ENCODE peak calls at places on chromosomes 13 and 19, in eight cellular contexts. U is AG04449; I is mesendoderm; Q is heart right ventricle; E is aorta; F is tibial nerve; A is effector memory CD4-positive, alpha-beta T cell; W is cardiac fibroblast. O is an unnamed sample.

GRCh38 chr13:112768795-112769411 is 79.1 kb downstream of the ATP11A start:
- DNase-seq in U (no peak), I (no peak), Q (peak), E (peak), F (no peak), A (peak), W (no peak), O (peak)

GRCh38 chr19:12126707-12127106 is 13.4 kb downstream of the ZNF20 start:
- DNase-seq in U (no peak), I (no peak), Q (no peak), E (no peak), F (no peak), A (no peak), W (peak), O (no peak)

GRCh38 chr13:95603887-95604533 is 40.5 kb downstream of the DZIP1 start:
- DNase-seq in U (no peak), I (no peak), Q (peak), E (no peak), F (no peak), A (no peak), W (peak), O (no peak)

GRCh38 chr13:67554746-67555452 is 324.8 kb upstream of the PCDH9 start:
- DNase-seq in U (no peak), I (no peak), Q (no peak), E (no peak), F (no peak), A (no peak), W (no peak), O (no peak)

GRCh38 chr13:71517004-71517403 is 350.0 kb downstream of the DACH1 start:
- DNase-seq in U (no peak), I (no peak), Q (no peak), E (no peak), F (no peak), A (no peak), W (no peak), O (no peak)

GRCh38 chr13:30796833-30797601 is 61.7 kb downstream of the ALOX5AP start:
- DNase-seq in U (no peak), I (peak), Q (no peak), E (no peak), F (no peak), A (no peak), W (peak), O (no peak)

GRCh38 chr19:54937926-54938325 is 9.4 kb downstream of the NLRP7 start:
- DNase-seq in U (no peak), I (no peak), Q (no peak), E (no peak), F (no peak), A (no peak), W (no peak), O (no peak)

GRCh38 chr13:65347420-65348030 is 1882.6 kb downstream of the PCDH9 start:
- DNase-seq in U (no peak), I (no peak), Q (no peak), E (no peak), F (no peak), A (no peak), W (no peak), O (no peak)

GRCh38 chr13:97116754-97117153 is 105.4 kb upstream of the MBNL2 start:
- DNase-seq in U (no peak), I (peak), Q (no peak), E (no peak), F (no peak), A (no peak), W (peak), O (no peak)

GRCh38 chr19:45889210-45889885 is 3.4 kb upstream of the IRF2BP1 start:
- DNase-seq in U (no peak), I (no peak), Q (no peak), E (no peak), F (no peak), A (no peak), W (no peak), O (no peak)

GRCh38 chr19:7618771-7619510 is 10.4 kb downstream of the XAB2 start:
- DNase-seq in U (no peak), I (no peak), Q (no peak), E (no peak), F (no peak), A (no peak), W (no peak), O (peak)

GRCh38 chr19:33552928-33553279 is 31.3 kb upstream of the PEPD start:
- DNase-seq in U (no peak), I (no peak), Q (no peak), E (peak), F (no peak), A (no peak), W (no peak), O (no peak)

GRCh38 chr19:45439569-45440258 is 16.0 kb upstream of the ERCC1 start:
- DNase-seq in U (no peak), I (peak), Q (peak), E (peak), F (peak), A (peak), W (peak), O (peak)

GRCh38 chr13:33328691-33329090 is 43.1 kb upstream of the STARD13 start:
- DNase-seq in U (no peak), I (peak), Q (no peak), E (no peak), F (no peak), A (no peak), W (peak), O (no peak)

GRCh38 chr13:20826810-20827560 is 53.2 kb upstream of the EEF1AKMT1 start:
- DNase-seq in U (no peak), I (peak), Q (no peak), E (no peak), F (no peak), A (no peak), W (no peak), O (no peak)

GRCh38 chr19:48997972-48998371 is 4.3 kb downstream of the RUVBL2 start:
- DNase-seq in U (no peak), I (peak), Q (no peak), E (no peak), F (no peak), A (no peak), W (peak), O (no peak)

GRCh38 chr13:108495686-108496363 is 133.6 kb upstream of the MYO16 start:
- DNase-seq in U (no peak), I (peak), Q (no peak), E (peak), F (no peak), A (peak), W (no peak), O (peak)

GRCh38 chr19:58395220-58395978 is at the start of gene RNF225:
- DNase-seq in U (no peak), I (peak), Q (no peak), E (no peak), F (no peak), A (no peak), W (no peak), O (peak)

GRCh38 chr13:61277088-61277487 is 138.6 kb downstream of the PCDH20 start:
- DNase-seq in U (no peak), I (no peak), Q (no peak), E (no peak), F (no peak), A (no peak), W (no peak), O (no peak)

GRCh38 chr13:27035892-27036235 is 135.7 kb downstream of the USP12 start:
- DNase-seq in U (no peak), I (no peak), Q (no peak), E (no peak), F (no peak), A (no peak), W (peak), O (no peak)

GRCh38 chr13:19597523-19597922 is 35.9 kb upstream of the MPHOSPH8 start:
- DNase-seq in U (no peak), I (no peak), Q (no peak), E (no peak), F (no peak), A (no peak), W (no peak), O (no peak)

GRCh38 chr13:36973621-36974268 is 25.4 kb downstream of the ALG5 start:
- DNase-seq in U (no peak), I (no peak), Q (no peak), E (no peak), F (no peak), A (no peak), W (no peak), O (no peak)

GRCh38 chr13:29771247-29771646 is 79.2 kb downstream of the UBL3 start:
- DNase-seq in U (no peak), I (peak), Q (no peak), E (no peak), F (no peak), A (no peak), W (peak), O (no peak)

GRCh38 chr13:22369840-22370239 is 699.0 kb downstream of the FGF9 start:
- DNase-seq in U (no peak), I (peak), Q (no peak), E (no peak), F (no peak), A (no peak), W (no peak), O (no peak)

GRCh38 chr13:113735194-113735593 is 23.8 kb upstream of the TMEM255B start:
- DNase-seq in U (no peak), I (no peak), Q (no peak), E (no peak), F (no peak), A (no peak), W (no peak), O (no peak)

GRCh38 chr13:85019121-85019520 is 780.1 kb downstream of the SLITRK6 start:
- DNase-seq in U (no peak), I (no peak), Q (no peak), E (no peak), F (no peak), A (no peak), W (no peak), O (no peak)

GRCh38 chr19:47203254-47203653 is 27.7 kb downstream of the BBC3 start:
- DNase-seq in U (no peak), I (no peak), Q (no peak), E (no peak), F (no peak), A (no peak), W (no peak), O (no peak)

GRCh38 chr19:51480590-51480989 is 2.3 kb downstream of the CEACAM18 start:
- DNase-seq in U (no peak), I (peak), Q (no peak), E (no peak), F (no peak), A (no peak), W (peak), O (no peak)

GRCh38 chr13:48188640-48189039 is 44.4 kb upstream of the ITM2B start:
- DNase-seq in U (no peak), I (no peak), Q (no peak), E (no peak), F (no peak), A (no peak), W (no peak), O (no peak)

GRCh38 chr13:106186366-106187030 is 349.0 kb downstream of the EFNB2 start:
- DNase-seq in U (no peak), I (no peak), Q (no peak), E (no peak), F (no peak), A (no peak), W (no peak), O (no peak)

GRCh38 chr19:5808120-5808816 is 3.4 kb downstream of the NRTN start:
- DNase-seq in U (no peak), I (no peak), Q (no peak), E (no peak), F (no peak), A (no peak), W (no peak), O (no peak)

GRCh38 chr13:51416107-51416506 is 36.7 kb downstream of the INTS6 start:
- DNase-seq in U (no peak), I (no peak), Q (no peak), E (no peak), F (no peak), A (no peak), W (no peak), O (no peak)

GRCh38 chr13:101784313-101784712 is 331.8 kb downstream of the ITGBL1 start:
- DNase-seq in U (no peak), I (no peak), Q (no peak), E (no peak), F (no peak), A (no peak), W (no peak), O (no peak)

GRCh38 chr19:11578342-11579142 is 1.1 kb upstream of the ACP5 start:
- DNase-seq in U (no peak), I (peak), Q (peak), E (no peak), F (peak), A (no peak), W (peak), O (peak)

GRCh38 chr13:75423383-75423782 is 58.6 kb downstream of the TBC1D4 start:
- DNase-seq in U (no peak), I (no peak), Q (no peak), E (no peak), F (no peak), A (no peak), W (no peak), O (no peak)

GRCh38 chr19:43784981-43785808 is 4.4 kb upstream of the KCNN4 start:
- DNase-seq in U (no peak), I (peak), Q (no peak), E (peak), F (peak), A (peak), W (peak), O (peak)

GRCh38 chr13:113783482-113783881 is 24.5 kb downstream of the TMEM255B start:
- DNase-seq in U (no peak), I (no peak), Q (no peak), E (peak), F (no peak), A (no peak), W (no peak), O (no peak)

GRCh38 chr13:30577381-30577780 is 40.3 kb upstream of the USPL1 start:
- DNase-seq in U (peak), I (peak), Q (no peak), E (no peak), F (no peak), A (peak), W (peak), O (no peak)

GRCh38 chr13:109228211-109228610 is 558.2 kb downstream of the IRS2 start:
- DNase-seq in U (no peak), I (no peak), Q (no peak), E (no peak), F (no peak), A (no peak), W (no peak), O (no peak)

GRCh38 chr19:10332158-10332964 is 968 bp downstream of the RAVER1 start:
- DNase-seq in U (no peak), I (no peak), Q (no peak), E (no peak), F (no peak), A (no peak), W (no peak), O (no peak)

GRCh38 chr19:10333758-10334339 is 520 bp upstream of the RAVER1 start:
- DNase-seq in U (no peak), I (no peak), Q (no peak), E (no peak), F (no peak), A (no peak), W (no peak), O (no peak)

GRCh38 chr19:10332965-10333757 is at the start of gene RAVER1:
- DNase-seq in U (peak), I (peak), Q (peak), E (peak), F (peak), A (peak), W (peak), O (peak)

GRCh38 chr19:10334340-10335148 is 1.2 kb upstream of the RAVER1 start:
- DNase-seq in U (peak), I (peak), Q (peak), E (peak), F (peak), A (no peak), W (peak), O (peak)

DNA sequence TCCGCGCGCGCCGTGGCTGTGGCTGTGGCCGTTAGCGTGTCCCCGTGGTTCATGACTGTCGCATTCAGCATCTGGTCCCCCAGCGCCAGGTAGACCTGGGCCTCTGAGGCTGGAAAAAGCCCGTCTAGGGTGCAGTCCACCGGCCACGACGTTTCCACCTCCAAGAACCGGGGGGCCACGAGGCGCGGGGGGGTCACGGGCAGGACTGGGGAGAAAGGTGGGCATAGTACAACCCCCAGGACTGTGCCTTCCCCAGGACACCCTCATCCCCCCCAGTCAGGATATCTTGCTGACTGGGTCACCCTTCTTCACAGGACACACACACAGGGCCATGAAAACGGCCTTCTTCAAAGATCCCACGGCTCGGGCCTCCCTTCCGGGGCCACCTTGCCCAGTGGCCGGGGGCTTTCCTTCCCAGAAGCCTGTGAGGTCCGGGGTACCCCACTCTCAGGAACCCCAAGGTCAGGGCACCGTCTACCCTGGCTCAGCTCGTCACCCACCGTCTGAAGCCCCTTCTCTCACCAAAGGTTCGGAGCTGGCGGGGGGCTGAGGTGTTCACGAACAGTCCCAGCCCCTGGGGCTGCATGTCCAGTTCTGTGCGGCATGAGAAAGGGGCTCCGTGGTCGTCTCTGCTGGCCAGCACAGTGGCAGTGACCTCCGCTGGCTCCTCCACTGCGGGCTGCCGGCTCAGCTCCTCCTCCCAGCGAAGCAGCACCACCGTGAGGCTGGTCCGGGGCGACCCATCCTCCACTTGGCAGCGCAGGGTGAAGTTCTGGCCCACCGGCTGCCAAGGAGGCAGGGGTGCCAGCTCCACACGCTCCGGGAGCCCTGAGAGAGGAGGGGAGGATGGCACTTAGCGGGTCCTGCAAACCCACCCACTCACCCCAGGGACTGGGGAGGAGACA is 2.1 kb upstream of the RAVER1 start:
- DNase-seq in U (no peak), I (no peak), Q (peak), E (peak), F (no peak), A (no peak), W (no peak), O (no peak)
- H3K4me3 ChIP-seq in U (peak), I (no peak), Q (peak), E (no peak), F (no peak), A (no peak), W (peak), O (no peak)

DNA sequence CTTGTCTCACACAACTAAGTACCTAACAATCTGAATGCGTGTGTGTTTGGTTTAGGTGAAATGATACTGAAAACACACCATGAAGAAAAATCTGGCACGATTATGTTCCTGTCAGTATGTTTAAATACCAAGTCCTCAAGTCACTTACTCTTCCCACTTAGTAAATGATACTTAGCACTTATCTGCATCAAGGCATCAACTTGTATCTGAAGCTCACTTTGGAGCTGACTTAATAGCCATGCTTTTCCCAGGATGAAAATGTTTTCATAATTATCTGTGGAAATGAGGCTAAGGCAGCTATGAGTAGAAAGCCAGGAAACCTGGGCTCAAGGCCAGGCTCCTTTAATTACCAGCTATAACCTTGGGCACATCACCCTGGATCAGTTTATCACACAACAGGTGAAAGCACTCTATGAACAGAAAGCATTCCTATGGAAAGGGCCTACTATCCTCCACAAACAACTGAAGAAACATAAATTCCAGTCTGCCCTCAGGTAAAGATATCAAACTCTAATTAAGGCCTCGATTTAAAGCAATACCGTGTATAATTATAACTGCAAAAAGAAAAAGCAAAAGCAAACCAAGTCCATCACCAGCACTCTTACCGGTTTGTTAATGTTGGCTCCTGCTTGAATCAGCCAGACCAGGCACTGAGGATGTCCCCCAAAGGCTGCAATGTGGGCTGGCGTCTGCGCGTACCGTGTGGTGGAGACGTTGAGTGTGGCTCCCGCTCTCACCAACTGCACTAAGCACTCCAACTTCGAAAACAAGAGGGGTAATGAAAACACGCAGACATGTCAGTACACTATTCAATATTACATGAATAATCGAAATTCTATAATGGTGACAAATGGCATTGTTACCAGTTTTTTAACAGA is 4.6 kb downstream of the ANKRD10 start:
- DNase-seq in U (no peak), I (no peak), Q (no peak), E (no peak), F (no peak), A (no peak), W (no peak), O (no peak)
- H3K4me3 ChIP-seq in U (no peak), I (no peak), Q (no peak), E (no peak), F (no peak), A (no peak), W (no peak), O (no peak)

GRCh38 chr13:43245374-43245964 is 222.1 kb downstream of the DNAJC15 start:
- DNase-seq in U (peak), I (no peak), Q (no peak), E (no peak), F (no peak), A (no peak), W (peak), O (no peak)
- H3K4me3 ChIP-seq in U (no peak), I (no peak), Q (no peak), E (no peak), F (no peak), A (no peak), W (no peak), O (no peak)

GRCh38 chr13:45744979-45745378 is 42.9 kb downstream of the CBY2 start:
- DNase-seq in U (no peak), I (no peak), Q (no peak), E (no peak), F (no peak), A (no peak), W (no peak), O (no peak)
- H3K4me3 ChIP-seq in U (no peak), I (no peak), Q (no peak), E (no peak), F (no peak), A (no peak), W (no peak), O (no peak)

DNA sequence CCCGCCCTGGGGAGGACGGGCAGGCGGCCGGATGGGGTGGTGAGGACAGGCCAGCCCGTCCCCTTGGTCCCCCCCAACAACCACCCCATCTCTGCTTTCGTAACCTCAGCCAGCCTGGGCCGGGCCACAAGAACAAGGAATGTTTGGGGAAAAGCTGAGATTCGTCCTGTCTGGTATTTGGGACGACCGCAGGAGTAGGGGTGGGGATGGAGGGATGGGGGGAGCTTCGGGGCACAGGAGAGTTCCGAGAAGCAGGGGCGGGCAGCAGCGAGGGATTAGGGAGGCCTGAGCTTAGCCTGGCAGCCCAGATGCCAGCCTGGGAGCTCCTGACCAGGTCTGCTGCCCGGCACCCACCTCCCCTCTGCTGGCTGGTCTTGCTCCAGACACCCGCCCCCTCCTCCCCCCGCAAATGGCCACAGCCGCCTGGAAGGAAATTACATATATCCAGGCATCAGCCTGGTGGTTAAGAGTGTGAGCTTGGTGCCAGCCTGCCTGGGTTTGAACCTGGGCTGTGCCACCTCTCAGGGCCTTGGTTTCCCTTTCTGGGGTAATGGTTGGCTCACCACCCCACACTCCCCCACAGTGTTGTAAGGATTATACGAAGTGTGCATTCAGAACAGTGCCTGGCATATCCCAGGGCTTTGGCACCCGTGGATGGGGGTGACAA is at the start of gene PODNL1:
- DNase-seq in U (peak), I (no peak), Q (no peak), E (no peak), F (peak), A (no peak), W (peak), O (peak)
- H3K4me3 ChIP-seq in U (peak), I (no peak), Q (peak), E (peak), F (peak), A (no peak), W (peak), O (peak)